ENCODE peak calls at places on chromosome 17, in seven cellular contexts. One of them, this sample, is unnamed.

GRCh38 chr17:40474419-40475002 is 26.9 kb downstream of the TNS4 start:
- DNase-seq in HCT116: no peak
- DNase-seq in HL-60: no peak
- DNase-seq in lower leg skin: no peak
- DNase-seq in GM23338: no peak
- DNase-seq in prostate gland: no peak
- DNase-seq in cardiac fibroblast: no peak
- DNase-seq in this sample: no peak

GRCh38 chr17:10836966-10837599 is 804 bp downstream of the PIRT start:
- DNase-seq in HCT116: no peak
- DNase-seq in prostate gland: no peak
- DNase-seq in cardiac fibroblast: no peak
- DNase-seq in lower leg skin: no peak
- DNase-seq in HL-60: no peak
- DNase-seq in GM23338: no peak
- DNase-seq in this sample: no peak

GRCh38 chr17:20896153-20896649 is 146.6 kb downstream of the USP22 start:
- DNase-seq in lower leg skin: no peak
- DNase-seq in cardiac fibroblast: no peak
- DNase-seq in GM23338: peak
- DNase-seq in prostate gland: no peak
- DNase-seq in HCT116: no peak
- DNase-seq in HL-60: no peak
- DNase-seq in this sample: no peak

GRCh38 chr17:56966277-56966676 is 5.4 kb upstream of the COIL start:
- DNase-seq in HL-60: no peak
- DNase-seq in prostate gland: no peak
- DNase-seq in cardiac fibroblast: no peak
- DNase-seq in GM23338: no peak
- DNase-seq in lower leg skin: no peak
- DNase-seq in HCT116: no peak
- DNase-seq in this sample: no peak

GRCh38 chr17:28655160-28655559 is 6.5 kb downstream of the SDF2 start:
- DNase-seq in lower leg skin: no peak
- DNase-seq in GM23338: no peak
- DNase-seq in prostate gland: no peak
- DNase-seq in HL-60: no peak
- DNase-seq in HCT116: no peak
- DNase-seq in cardiac fibroblast: no peak
- DNase-seq in this sample: no peak

GRCh38 chr17:27551701-27552466 is 79.1 kb upstream of the LGALS9 start:
- DNase-seq in GM23338: no peak
- DNase-seq in HCT116: peak
- DNase-seq in cardiac fibroblast: no peak
- DNase-seq in lower leg skin: no peak
- DNase-seq in prostate gland: no peak
- DNase-seq in HL-60: no peak
- DNase-seq in this sample: no peak

GRCh38 chr17:4420692-4421131 is 13.0 kb upstream of the SPNS3 start:
- DNase-seq in lower leg skin: peak
- DNase-seq in HL-60: peak
- DNase-seq in HCT116: peak
- DNase-seq in prostate gland: peak
- DNase-seq in GM23338: peak
- DNase-seq in cardiac fibroblast: peak
- DNase-seq in this sample: no peak

GRCh38 chr17:64063766-64064224 is 43.4 kb upstream of the ICAM2 start:
- DNase-seq in cardiac fibroblast: peak
- DNase-seq in HCT116: no peak
- DNase-seq in GM23338: peak
- DNase-seq in HL-60: peak
- DNase-seq in lower leg skin: no peak
- DNase-seq in prostate gland: peak
- DNase-seq in this sample: no peak

GRCh38 chr17:82592289-82592683 is 56.0 kb downstream of the WDR45B start:
- DNase-seq in HL-60: peak
- DNase-seq in lower leg skin: no peak
- DNase-seq in GM23338: no peak
- DNase-seq in HCT116: no peak
- DNase-seq in cardiac fibroblast: no peak
- DNase-seq in prostate gland: peak
- DNase-seq in this sample: no peak

GRCh38 chr17:10105513-10106001 is 92.8 kb downstream of the GAS7 start:
- DNase-seq in HL-60: no peak
- DNase-seq in cardiac fibroblast: peak
- DNase-seq in GM23338: no peak
- DNase-seq in lower leg skin: no peak
- DNase-seq in prostate gland: no peak
- DNase-seq in HCT116: no peak
- DNase-seq in this sample: no peak

GRCh38 chr17:19431691-19432090 is 20.7 kb downstream of the RNF112 start:
- DNase-seq in lower leg skin: no peak
- DNase-seq in prostate gland: no peak
- DNase-seq in cardiac fibroblast: no peak
- DNase-seq in GM23338: no peak
- DNase-seq in HL-60: no peak
- DNase-seq in HCT116: no peak
- DNase-seq in this sample: no peak

GRCh38 chr17:6775871-6776405 is at the start of gene FBXO39:
- DNase-seq in lower leg skin: no peak
- DNase-seq in prostate gland: no peak
- DNase-seq in GM23338: peak
- DNase-seq in cardiac fibroblast: no peak
- DNase-seq in HL-60: no peak
- DNase-seq in HCT116: no peak
- DNase-seq in this sample: no peak

GRCh38 chr17:17679243-17679642 is 2.0 kb upstream of the RAI1 start:
- DNase-seq in GM23338: no peak
- DNase-seq in cardiac fibroblast: no peak
- DNase-seq in prostate gland: no peak
- DNase-seq in HCT116: no peak
- DNase-seq in lower leg skin: no peak
- DNase-seq in HL-60: no peak
- DNase-seq in this sample: no peak

GRCh38 chr17:63274156-63274555 is 171.9 kb downstream of the CYB561 start:
- DNase-seq in GM23338: no peak
- DNase-seq in lower leg skin: no peak
- DNase-seq in HL-60: no peak
- DNase-seq in cardiac fibroblast: peak
- DNase-seq in prostate gland: no peak
- DNase-seq in HCT116: peak
- DNase-seq in this sample: no peak

GRCh38 chr17:15398291-15398690 is 56.9 kb upstream of the TEKT3 start:
- DNase-seq in lower leg skin: no peak
- DNase-seq in cardiac fibroblast: peak
- DNase-seq in HCT116: peak
- DNase-seq in GM23338: no peak
- DNase-seq in HL-60: peak
- DNase-seq in prostate gland: no peak
- DNase-seq in this sample: no peak

GRCh38 chr17:7932949-7933348 is 943 bp downstream of the CNTROB start:
- DNase-seq in HCT116: no peak
- DNase-seq in HL-60: peak
- DNase-seq in cardiac fibroblast: peak
- DNase-seq in prostate gland: no peak
- DNase-seq in lower leg skin: no peak
- DNase-seq in GM23338: peak
- DNase-seq in this sample: no peak

GRCh38 chr17:35079547-35079946 is 16.0 kb upstream of the RFFL start:
- DNase-seq in cardiac fibroblast: no peak
- DNase-seq in GM23338: no peak
- DNase-seq in lower leg skin: no peak
- DNase-seq in HCT116: no peak
- DNase-seq in HL-60: no peak
- DNase-seq in prostate gland: no peak
- DNase-seq in this sample: no peak

GRCh38 chr17:42830971-42831370 is 2.2 kb upstream of the PSME3 start:
- DNase-seq in cardiac fibroblast: no peak
- DNase-seq in prostate gland: no peak
- DNase-seq in GM23338: no peak
- DNase-seq in HL-60: no peak
- DNase-seq in lower leg skin: no peak
- DNase-seq in HCT116: no peak
- DNase-seq in this sample: no peak

GRCh38 chr17:41785876-41786226 is 660 bp downstream of the JUP start:
- DNase-seq in lower leg skin: peak
- DNase-seq in HCT116: no peak
- DNase-seq in GM23338: peak
- DNase-seq in prostate gland: peak
- DNase-seq in HL-60: peak
- DNase-seq in cardiac fibroblast: peak
- DNase-seq in this sample: no peak
- TF ChIP-seq CTCF in lower leg skin: no peak
- TF ChIP-seq CTCF in HCT116: no peak
- TF ChIP-seq CTCF in GM23338: no peak
- TF ChIP-seq CTCF in prostate gland: no peak
- TF ChIP-seq CTCF in HL-60: no peak
- TF ChIP-seq CTCF in cardiac fibroblast: no peak
- TF ChIP-seq CTCF in this sample: no peak

GRCh38 chr17:962166-962565 is 17.4 kb downstream of the NXN start:
- DNase-seq in prostate gland: no peak
- DNase-seq in cardiac fibroblast: no peak
- DNase-seq in HCT116: no peak
- DNase-seq in HL-60: no peak
- DNase-seq in lower leg skin: no peak
- DNase-seq in GM23338: no peak
- DNase-seq in this sample: no peak

GRCh38 chr17:967122-967521 is 12.5 kb downstream of the NXN start:
- DNase-seq in cardiac fibroblast: no peak
- DNase-seq in GM23338: no peak
- DNase-seq in HL-60: no peak
- DNase-seq in lower leg skin: no peak
- DNase-seq in HCT116: no peak
- DNase-seq in prostate gland: no peak
- DNase-seq in this sample: no peak

GRCh38 chr17:962650-963049 is 16.9 kb downstream of the NXN start:
- DNase-seq in GM23338: peak
- DNase-seq in lower leg skin: no peak
- DNase-seq in HL-60: no peak
- DNase-seq in cardiac fibroblast: no peak
- DNase-seq in prostate gland: no peak
- DNase-seq in HCT116: no peak
- DNase-seq in this sample: no peak

GRCh38 chr17:965311-965989 is 14.1 kb downstream of the NXN start:
- DNase-seq in HL-60: no peak
- DNase-seq in prostate gland: no peak
- DNase-seq in HCT116: no peak
- DNase-seq in lower leg skin: no peak
- DNase-seq in GM23338: no peak
- DNase-seq in cardiac fibroblast: no peak
- DNase-seq in this sample: no peak

DNA sequence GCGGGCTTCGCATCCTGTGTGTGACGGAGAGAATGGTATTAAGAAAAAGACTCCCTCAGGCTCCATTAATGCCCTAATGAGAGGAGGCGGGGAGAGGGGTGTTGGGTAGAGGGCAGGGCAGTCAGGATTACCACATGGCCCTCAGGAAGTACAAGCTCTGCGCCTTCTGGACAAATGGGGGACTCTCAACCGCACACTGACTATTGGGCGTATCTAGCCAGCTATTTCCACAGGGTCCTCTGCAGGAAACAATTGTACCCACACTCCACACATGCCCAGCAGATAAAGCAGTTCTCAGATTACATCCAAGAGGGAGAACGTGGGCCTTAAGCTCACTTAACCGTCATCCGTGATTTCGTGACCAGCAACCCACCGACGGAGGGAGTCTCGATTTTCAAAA is 14.7 kb downstream of the NXN start:
- DNase-seq in HCT116: no peak
- DNase-seq in HL-60: no peak
- DNase-seq in cardiac fibroblast: no peak
- DNase-seq in GM23338: no peak
- DNase-seq in lower leg skin: no peak
- DNase-seq in prostate gland: no peak
- DNase-seq in this sample: no peak
- H3K4me3 ChIP-seq in HCT116: no peak
- H3K4me3 ChIP-seq in HL-60: no peak
- H3K4me3 ChIP-seq in cardiac fibroblast: no peak
- H3K4me3 ChIP-seq in GM23338: no peak
- H3K4me3 ChIP-seq in lower leg skin: no peak
- H3K4me3 ChIP-seq in prostate gland: no peak
- H3K4me3 ChIP-seq in this sample: no peak

GRCh38 chr17:76179496-76180467 is 38.7 kb upstream of the FOXJ1 start:
- DNase-seq in GM23338: no peak
- DNase-seq in prostate gland: no peak
- DNase-seq in HCT116: no peak
- DNase-seq in lower leg skin: no peak
- DNase-seq in HL-60: peak
- DNase-seq in cardiac fibroblast: peak
- DNase-seq in this sample: no peak
- TF ChIP-seq CTCF in GM23338: no peak
- TF ChIP-seq CTCF in prostate gland: no peak
- TF ChIP-seq CTCF in HCT116: peak
- TF ChIP-seq CTCF in lower leg skin: no peak
- TF ChIP-seq CTCF in HL-60: no peak
- TF ChIP-seq CTCF in cardiac fibroblast: peak
- TF ChIP-seq CTCF in this sample: no peak

GRCh38 chr17:31495049-31495885 is 103.8 kb downstream of the RAB11FIP4 start:
- DNase-seq in GM23338: no peak
- DNase-seq in lower leg skin: no peak
- DNase-seq in HL-60: peak
- DNase-seq in prostate gland: no peak
- DNase-seq in cardiac fibroblast: no peak
- DNase-seq in HCT116: no peak
- DNase-seq in this sample: no peak
- H3K4me3 ChIP-seq in GM23338: no peak
- H3K4me3 ChIP-seq in lower leg skin: no peak
- H3K4me3 ChIP-seq in HL-60: no peak
- H3K4me3 ChIP-seq in prostate gland: no peak
- H3K4me3 ChIP-seq in cardiac fibroblast: no peak
- H3K4me3 ChIP-seq in HCT116: no peak
- H3K4me3 ChIP-seq in this sample: no peak

DNA sequence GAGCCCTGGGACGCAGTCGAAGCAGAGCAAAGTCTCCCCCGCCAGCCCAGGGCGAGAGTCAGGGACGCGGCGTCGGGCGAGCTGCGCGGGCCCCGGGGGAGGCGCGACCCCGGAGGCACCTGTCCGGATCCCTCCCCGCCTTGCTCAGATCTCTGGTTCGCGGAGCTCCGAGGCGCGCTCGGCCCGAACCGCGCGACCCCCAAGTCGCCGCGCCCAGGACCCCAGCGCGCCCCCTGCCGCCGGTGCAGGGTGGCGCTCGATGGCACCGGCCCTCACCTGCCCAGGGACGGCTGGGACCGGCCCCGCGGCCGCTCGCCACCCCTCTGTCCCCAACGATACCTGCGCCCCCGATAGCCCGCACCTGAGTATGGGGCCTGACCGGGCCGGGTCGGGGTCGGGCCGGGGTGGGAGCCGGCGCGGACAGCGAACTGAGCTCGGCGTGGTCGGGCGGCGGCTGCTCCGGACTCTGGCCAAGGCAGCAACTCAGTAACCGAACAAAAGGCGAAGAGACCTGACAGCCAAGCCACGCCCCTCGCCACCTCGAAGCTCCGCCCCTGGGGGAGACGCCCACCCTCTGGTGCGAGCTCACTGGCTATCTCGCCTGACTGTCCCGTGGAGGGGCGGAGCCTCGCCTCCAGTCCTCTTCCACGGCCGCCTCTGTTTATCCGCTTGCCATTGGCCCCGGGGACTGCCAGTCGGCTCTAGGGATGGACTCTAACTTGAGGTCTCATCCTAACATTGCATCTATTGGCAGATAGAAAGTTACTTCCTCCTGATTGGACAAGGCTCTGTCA is at the start of gene JUP:
- DNase-seq in cardiac fibroblast: peak
- DNase-seq in prostate gland: peak
- DNase-seq in GM23338: peak
- DNase-seq in HCT116: peak
- DNase-seq in HL-60: peak
- DNase-seq in lower leg skin: peak
- DNase-seq in this sample: peak
- TF ChIP-seq CTCF in cardiac fibroblast: no peak
- TF ChIP-seq CTCF in prostate gland: peak
- TF ChIP-seq CTCF in GM23338: peak
- TF ChIP-seq CTCF in HCT116: peak
- TF ChIP-seq CTCF in HL-60: peak
- TF ChIP-seq CTCF in lower leg skin: no peak
- TF ChIP-seq CTCF in this sample: peak

This sample was measured in GM12864.